ENCODE peak calls at places on chromosome 11, in six cellular contexts. Y is left ventricle myocardium inferior, I is sigmoid colon, P is fibroblast of lung, Z is fibroblast of the aortic adventitia, G is HFF-Myc. F is an unnamed sample.

GRCh38 chr11:126332221-126332711 is 23.2 kb upstream of the ST3GAL4 start:
- DNase-seq in G (peak), Z (peak), P (peak), I (no peak), Y (peak), F (peak)

GRCh38 chr11:58924230-58924629 is 15.1 kb upstream of the GLYATL1 start:
- DNase-seq in P (no peak), G (no peak), I (no peak), Z (no peak), Y (no peak), F (no peak)

GRCh38 chr11:71562120-71562519 is 3.2 kb upstream of the KRTAP5-10 start:
- DNase-seq in Z (peak), P (no peak), G (no peak), I (no peak), Y (no peak), F (no peak)

GRCh38 chr11:113043704-113044103 is 82.5 kb downstream of the NCAM1 start:
- DNase-seq in Z (no peak), Y (no peak), P (no peak), I (no peak), G (no peak), F (no peak)

GRCh38 chr11:99098751-99099150 is 78.0 kb downstream of the CNTN5 start:
- DNase-seq in I (no peak), P (no peak), Y (no peak), Z (no peak), G (no peak), F (no peak)

GRCh38 chr11:46345881-46346484 is 1.3 kb upstream of the DGKZ start:
- DNase-seq in I (no peak), Y (no peak), G (no peak), Z (no peak), P (no peak), F (no peak)

GRCh38 chr11:76025068-76025467 is 181.2 kb downstream of the WNT11 start:
- DNase-seq in P (peak), I (no peak), G (peak), Z (peak), Y (no peak), F (peak)

GRCh38 chr11:73916435-73916834 is 34.4 kb upstream of the DNAJB13 start:
- DNase-seq in Y (no peak), Z (peak), P (peak), I (no peak), G (peak), F (peak)

GRCh38 chr11:32213223-32213622 is 122.3 kb downstream of the RCN1 start:
- DNase-seq in I (no peak), G (peak), P (peak), Z (peak), Y (no peak), F (peak)

GRCh38 chr11:45812581-45813548 is 7.9 kb downstream of the SLC35C1 start:
- DNase-seq in Y (no peak), P (no peak), Z (no peak), I (peak), G (no peak), F (no peak)

GRCh38 chr11:69377029-69377952 is 83.3 kb downstream of the MYEOV start:
- DNase-seq in I (no peak), P (no peak), G (no peak), Z (no peak), Y (peak), F (no peak)

GRCh38 chr11:1655168-1656060 is 25.8 kb downstream of the KRTAP5-5 start:
- DNase-seq in G (no peak), I (no peak), Z (no peak), Y (no peak), P (no peak), F (no peak)

GRCh38 chr11:17563248-17563647 is 16.2 kb downstream of the OTOG start:
- DNase-seq in I (peak), P (no peak), G (no peak), Y (no peak), Z (no peak), F (no peak)

GRCh38 chr11:119432484-119433368 is 9.8 kb upstream of the THY1 start:
- DNase-seq in I (no peak), P (peak), Y (no peak), Z (peak), G (peak), F (peak)

GRCh38 chr11:132626446-132626845 is 905.9 kb downstream of the OPCML start:
- DNase-seq in I (no peak), P (no peak), Y (no peak), Z (no peak), G (no peak), F (no peak)

GRCh38 chr11:103055174-103055890 is 36.6 kb downstream of the DCUN1D5 start:
- DNase-seq in I (no peak), Z (peak), G (peak), Y (no peak), P (peak), F (peak)

GRCh38 chr11:4491878-4492606 is 9.6 kb downstream of the OR52K1 start:
- DNase-seq in G (no peak), Z (peak), P (no peak), I (no peak), Y (no peak), F (peak)

GRCh38 chr11:68127791-68128681 is 6.8 kb upstream of the CHKA start:
- DNase-seq in Z (peak), G (no peak), Y (peak), I (peak), P (peak), F (peak)

GRCh38 chr11:122101625-122102291 is 14.3 kb downstream of the BLID start:
- DNase-seq in G (no peak), Z (peak), Y (peak), I (peak), P (peak), F (peak)

GRCh38 chr11:16775604-16776283 is 37.3 kb downstream of the C11orf58 start:
- DNase-seq in P (no peak), Y (no peak), I (no peak), G (no peak), Z (no peak), F (no peak)

GRCh38 chr11:27028653-27029052 is 12.0 kb upstream of the BBOX1 start:
- DNase-seq in G (no peak), P (peak), Z (peak), I (no peak), Y (no peak), F (peak)

GRCh38 chr11:61963282-61964057 is 4.0 kb downstream of the FTH1 start:
- DNase-seq in I (peak), Y (no peak), P (no peak), G (no peak), Z (no peak), F (peak)

GRCh38 chr11:114478768-114479167 is 39.5 kb downstream of the REXO2 start:
- DNase-seq in P (no peak), G (no peak), Z (peak), Y (no peak), I (no peak), F (peak)

GRCh38 chr11:67438121-67438902 is 830 bp upstream of the PTPRCAP start:
- DNase-seq in Y (no peak), P (no peak), I (no peak), Z (no peak), G (no peak), F (no peak)

GRCh38 chr11:2358754-2359444 is 18.2 kb upstream of the CD81 start:
- DNase-seq in P (no peak), Y (no peak), I (no peak), Z (no peak), G (no peak), F (no peak)

GRCh38 chr11:68340003-68340767 is 27.8 kb downstream of the LRP5 start:
- DNase-seq in Y (no peak), I (no peak), Z (no peak), P (no peak), G (no peak), F (no peak)

GRCh38 chr11:95104916-95105315 is 15.3 kb downstream of the ENDOD1 start:
- DNase-seq in Y (no peak), Z (no peak), G (no peak), P (no peak), I (no peak), F (no peak)

GRCh38 chr11:2690596-2691354 is 9.0 kb downstream of the KCNQ1OT1 start:
- DNase-seq in P (no peak), I (peak), G (no peak), Z (no peak), Y (no peak), F (no peak)

GRCh38 chr11:128525411-128526243 is 61.7 kb downstream of the ETS1 start:
- DNase-seq in G (no peak), I (no peak), P (peak), Z (peak), Y (no peak), F (peak)

GRCh38 chr11:57116654-57117053 is 65.1 kb upstream of the LRRC55 start:
- DNase-seq in Z (peak), Y (peak), P (peak), G (peak), I (no peak), F (peak)

GRCh38 chr11:12771875-12772274 is 97.7 kb downstream of the TEAD1 start:
- DNase-seq in P (peak), I (no peak), G (no peak), Y (no peak), Z (peak), F (peak)

GRCh38 chr11:34680918-34681554 is 60.1 kb downstream of the EHF start:
- DNase-seq in I (no peak), G (peak), Y (no peak), Z (peak), P (peak), F (peak)

GRCh38 chr11:1924646-1925372 is 5.3 kb downstream of the TNNT3 start:
- DNase-seq in I (no peak), Z (no peak), Y (no peak), P (no peak), G (no peak), F (no peak)

GRCh38 chr11:69374110-69374981 is 80.4 kb downstream of the MYEOV start:
- DNase-seq in P (no peak), Z (no peak), Y (peak), G (no peak), I (peak), F (no peak)

DNA sequence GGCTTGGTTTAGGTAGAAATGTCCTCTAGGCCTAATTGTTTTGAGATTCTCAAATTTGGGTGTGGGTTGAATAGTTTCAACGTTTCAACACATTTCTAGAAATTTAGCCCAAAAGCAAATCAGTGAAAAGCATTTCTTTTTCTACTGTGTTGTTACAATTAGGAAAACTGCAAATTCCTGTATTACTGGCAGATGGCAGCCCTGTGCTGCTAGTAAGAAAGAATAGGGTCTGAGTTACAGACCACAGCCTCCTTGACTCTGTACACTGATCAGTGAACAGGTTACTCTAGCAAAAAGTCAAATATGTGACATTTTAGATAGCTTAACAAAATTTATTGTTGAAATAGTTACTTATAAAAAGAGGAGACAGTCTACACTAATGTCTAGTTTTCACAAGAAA is 703.0 kb downstream of the JRKL start:
- DNase-seq in Y (no peak), I (no peak), P (no peak), G (no peak), Z (no peak), F (no peak)
- TF ChIP-seq CTCF in Y (no peak), I (no peak), P (no peak), G (no peak), Z (no peak), F (no peak)

GRCh38 chr11:108664730-108665525 is at the start of gene DDX10:
- DNase-seq in P (peak), Y (peak), Z (peak), G (peak), I (peak), F (peak)

GRCh38 chr11:108662700-108663099 is 2.2 kb upstream of the DDX10 start:
- DNase-seq in I (no peak), Z (no peak), Y (no peak), P (no peak), G (no peak), F (no peak)

GRCh38 chr11:108666373-108666772 is 1.5 kb downstream of the DDX10 start:
- DNase-seq in P (peak), Z (no peak), I (no peak), G (no peak), Y (no peak), F (peak)

GRCh38 chr11:108663154-108663877 is 1.6 kb upstream of the DDX10 start:
- DNase-seq in Y (no peak), I (no peak), P (no peak), Z (no peak), G (no peak), F (no peak)

DNA sequence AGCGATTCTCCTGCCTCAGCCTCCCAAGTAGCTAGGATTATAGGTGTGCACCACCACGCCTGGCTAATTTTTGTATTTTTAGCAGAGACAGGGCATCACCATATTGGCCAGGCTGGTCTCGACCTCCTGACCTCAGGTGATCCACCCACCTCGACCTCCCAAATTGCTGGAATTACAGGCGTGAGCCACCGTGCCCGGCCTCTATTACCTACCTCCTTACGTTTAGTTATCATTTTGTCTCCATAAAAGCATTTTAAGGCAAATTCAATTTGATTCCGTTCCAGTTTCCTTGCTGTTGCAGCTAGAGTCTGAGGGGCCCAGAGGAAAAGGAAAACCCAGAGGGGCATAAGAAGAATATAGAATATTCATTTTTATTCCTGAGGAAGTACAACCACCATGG is 628 bp upstream of the DDX10 start:
- DNase-seq in I (no peak), G (no peak), Z (no peak), P (no peak), Y (no peak), F (no peak)
- H3K4me3 ChIP-seq in I (peak), G (peak), Z (peak), P (peak), Y (peak), F (no peak)

GRCh38 chr11:123304828-123305530 is 109.9 kb upstream of the CLMP start:
- DNase-seq in I (no peak), Z (no peak), Y (no peak), P (no peak), G (no peak), F (no peak)

GRCh38 chr11:123306531-123306930 is 111.5 kb upstream of the CLMP start:
- DNase-seq in I (no peak), Z (no peak), Y (no peak), P (no peak), G (no peak), F (no peak)

GRCh38 chr11:123303924-123304323 is 108.9 kb upstream of the CLMP start:
- DNase-seq in Z (no peak), Y (no peak), G (no peak), P (no peak), I (no peak), F (no peak)

GRCh38 chr11:123307276-123307675 is 112.2 kb upstream of the CLMP start:
- DNase-seq in Z (no peak), G (no peak), Y (no peak), I (no peak), P (no peak), F (no peak)

DNA sequence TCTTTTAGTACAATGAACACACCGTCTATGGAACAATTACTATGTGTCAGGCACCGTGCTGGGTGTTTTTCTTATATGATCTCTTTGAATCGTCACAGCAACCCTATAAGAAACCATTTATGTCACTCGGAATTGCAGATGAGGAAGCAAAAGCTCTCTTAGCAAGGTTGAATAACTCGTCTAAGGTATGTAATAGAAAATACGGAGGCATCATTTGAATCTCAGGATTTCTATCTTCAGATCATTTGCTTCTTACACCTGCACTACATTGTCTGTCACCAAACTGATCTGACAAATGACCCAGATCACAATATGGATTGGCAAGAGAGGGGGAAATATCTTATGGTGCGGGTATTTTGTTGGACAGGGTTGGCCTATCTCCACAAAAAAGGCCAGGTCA is 110.6 kb upstream of the CLMP start:
- DNase-seq in P (no peak), Z (no peak), I (no peak), G (no peak), Y (no peak), F (no peak)
- TF ChIP-seq CTCF in P (no peak), Z (no peak), I (no peak), G (no peak), Y (no peak), F (no peak)

DNA sequence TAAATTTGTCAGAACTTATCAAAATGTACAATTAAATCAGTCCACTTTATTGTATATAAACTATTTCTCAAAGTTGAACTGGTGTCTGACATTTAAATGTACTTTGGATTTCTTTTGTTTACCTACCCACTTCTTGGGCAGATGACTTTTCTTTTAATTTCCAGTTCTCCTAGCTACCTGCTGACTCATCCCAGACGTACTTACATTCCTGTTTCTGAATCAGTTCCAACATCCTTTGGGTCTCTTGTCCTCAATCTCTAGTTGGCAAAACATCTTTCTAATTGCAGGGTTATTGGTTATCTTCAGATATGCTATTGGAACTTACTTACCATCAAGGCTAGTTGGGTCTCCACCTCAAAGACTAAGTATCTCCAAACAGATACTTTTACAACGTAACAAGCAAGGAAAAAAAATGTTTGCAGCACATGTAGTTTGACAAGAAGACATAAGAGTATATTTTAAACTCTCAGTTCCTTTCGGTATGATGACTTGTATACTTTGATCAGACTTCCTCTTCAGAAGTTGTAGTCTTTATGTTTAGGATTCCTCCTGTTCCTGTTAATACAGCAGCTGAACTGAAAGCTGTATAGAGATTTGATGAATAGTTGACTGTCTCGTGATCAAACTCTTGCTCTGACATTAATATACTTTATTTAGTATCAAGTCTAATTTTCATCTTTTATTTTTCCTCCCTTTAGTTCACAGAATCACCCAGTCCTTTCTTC is 43.2 kb downstream of the PACS1 start:
- DNase-seq in P (peak), I (no peak), Y (no peak), Z (peak), G (peak), F (peak)
- H3K4me3 ChIP-seq in P (no peak), I (no peak), Y (no peak), Z (no peak), G (no peak), F (no peak)

GRCh38 chr11:89205378-89205777 is 27.7 kb downstream of the TYR start:
- DNase-seq in Y (no peak), P (no peak), G (no peak), Z (no peak), I (no peak), F (no peak)
- TF ChIP-seq CTCF in Y (no peak), P (no peak), G (no peak), Z (no peak), I (no peak), F (no peak)